ENCODE peak calls at places on chromosomes 13 and 19, in seven cellular contexts. One of them, this sample, is unnamed.

GRCh38 chr19:43618921-43619261 is 538 bp downstream of the ZNF428 start:
- DNase-seq in NCI-H2081: no peak
- DNase-seq in left ventricle myocardium inferior: no peak
- DNase-seq in MV-4-11: peak
- DNase-seq in activated CD4-positive, CD25-positive, alpha-beta regulatory T cell: no peak
- DNase-seq in neural crest cell: peak
- DNase-seq in AG09309: no peak
- DNase-seq in this sample: no peak

GRCh38 chr13:97224544-97225324 is 2.6 kb downstream of the MBNL2 start:
- DNase-seq in NCI-H2081: peak
- DNase-seq in AG09309: no peak
- DNase-seq in left ventricle myocardium inferior: no peak
- DNase-seq in activated CD4-positive, CD25-positive, alpha-beta regulatory T cell: no peak
- DNase-seq in neural crest cell: no peak
- DNase-seq in MV-4-11: no peak
- DNase-seq in this sample: no peak

GRCh38 chr13:36875955-36876354 is 44.1 kb downstream of the SMAD9 start:
- DNase-seq in activated CD4-positive, CD25-positive, alpha-beta regulatory T cell: no peak
- DNase-seq in MV-4-11: peak
- DNase-seq in left ventricle myocardium inferior: no peak
- DNase-seq in AG09309: no peak
- DNase-seq in NCI-H2081: no peak
- DNase-seq in neural crest cell: no peak
- DNase-seq in this sample: no peak

GRCh38 chr19:11090264-11091032 is 1.2 kb downstream of the LDLR start:
- DNase-seq in activated CD4-positive, CD25-positive, alpha-beta regulatory T cell: peak
- DNase-seq in MV-4-11: peak
- DNase-seq in left ventricle myocardium inferior: peak
- DNase-seq in AG09309: peak
- DNase-seq in NCI-H2081: peak
- DNase-seq in neural crest cell: peak
- DNase-seq in this sample: peak

GRCh38 chr13:34034411-34034810 is 216.5 kb downstream of the RFC3 start:
- DNase-seq in left ventricle myocardium inferior: no peak
- DNase-seq in neural crest cell: no peak
- DNase-seq in activated CD4-positive, CD25-positive, alpha-beta regulatory T cell: no peak
- DNase-seq in NCI-H2081: no peak
- DNase-seq in MV-4-11: no peak
- DNase-seq in AG09309: no peak
- DNase-seq in this sample: no peak

GRCh38 chr13:107883561-107884175 is 331.7 kb downstream of the LIG4 start:
- DNase-seq in NCI-H2081: no peak
- DNase-seq in AG09309: peak
- DNase-seq in MV-4-11: no peak
- DNase-seq in neural crest cell: no peak
- DNase-seq in left ventricle myocardium inferior: no peak
- DNase-seq in activated CD4-positive, CD25-positive, alpha-beta regulatory T cell: no peak
- DNase-seq in this sample: no peak

GRCh38 chr13:66296875-66297274 is 933.3 kb downstream of the PCDH9 start:
- DNase-seq in neural crest cell: no peak
- DNase-seq in NCI-H2081: no peak
- DNase-seq in left ventricle myocardium inferior: no peak
- DNase-seq in AG09309: no peak
- DNase-seq in MV-4-11: no peak
- DNase-seq in activated CD4-positive, CD25-positive, alpha-beta regulatory T cell: no peak
- DNase-seq in this sample: no peak

GRCh38 chr19:686589-687297 is 8.5 kb downstream of the PRSS57 start:
- DNase-seq in NCI-H2081: no peak
- DNase-seq in AG09309: no peak
- DNase-seq in left ventricle myocardium inferior: no peak
- DNase-seq in activated CD4-positive, CD25-positive, alpha-beta regulatory T cell: no peak
- DNase-seq in MV-4-11: no peak
- DNase-seq in neural crest cell: no peak
- DNase-seq in this sample: no peak

GRCh38 chr13:50838031-50838430 is 5.5 kb downstream of the DLEU7 start:
- DNase-seq in activated CD4-positive, CD25-positive, alpha-beta regulatory T cell: no peak
- DNase-seq in left ventricle myocardium inferior: no peak
- DNase-seq in NCI-H2081: no peak
- DNase-seq in AG09309: peak
- DNase-seq in neural crest cell: no peak
- DNase-seq in MV-4-11: no peak
- DNase-seq in this sample: no peak

GRCh38 chr19:55439052-55439451 is 4.0 kb downstream of the SHISA7 start:
- DNase-seq in neural crest cell: no peak
- DNase-seq in MV-4-11: no peak
- DNase-seq in AG09309: no peak
- DNase-seq in activated CD4-positive, CD25-positive, alpha-beta regulatory T cell: no peak
- DNase-seq in left ventricle myocardium inferior: no peak
- DNase-seq in NCI-H2081: no peak
- DNase-seq in this sample: no peak

GRCh38 chr13:30376426-30377311 is 45.6 kb upstream of the UBE2L5 start:
- DNase-seq in NCI-H2081: no peak
- DNase-seq in MV-4-11: peak
- DNase-seq in activated CD4-positive, CD25-positive, alpha-beta regulatory T cell: peak
- DNase-seq in neural crest cell: no peak
- DNase-seq in left ventricle myocardium inferior: no peak
- DNase-seq in AG09309: no peak
- DNase-seq in this sample: peak

GRCh38 chr19:38298841-38299680 is 5.0 kb upstream of the C19orf33 start:
- DNase-seq in MV-4-11: no peak
- DNase-seq in NCI-H2081: no peak
- DNase-seq in AG09309: no peak
- DNase-seq in neural crest cell: no peak
- DNase-seq in activated CD4-positive, CD25-positive, alpha-beta regulatory T cell: no peak
- DNase-seq in left ventricle myocardium inferior: no peak
- DNase-seq in this sample: no peak

GRCh38 chr19:13366529-13367143 is 139.6 kb downstream of the CACNA1A start:
- DNase-seq in MV-4-11: no peak
- DNase-seq in left ventricle myocardium inferior: no peak
- DNase-seq in neural crest cell: peak
- DNase-seq in activated CD4-positive, CD25-positive, alpha-beta regulatory T cell: no peak
- DNase-seq in NCI-H2081: no peak
- DNase-seq in AG09309: peak
- DNase-seq in this sample: no peak

GRCh38 chr19:43934055-43934984 is 762 bp downstream of the ZNF45 start:
- DNase-seq in MV-4-11: peak
- DNase-seq in NCI-H2081: no peak
- DNase-seq in activated CD4-positive, CD25-positive, alpha-beta regulatory T cell: no peak
- DNase-seq in neural crest cell: no peak
- DNase-seq in left ventricle myocardium inferior: no peak
- DNase-seq in AG09309: no peak
- DNase-seq in this sample: no peak

GRCh38 chr19:58346961-58347929 is 6.0 kb downstream of the A1BG start:
- DNase-seq in activated CD4-positive, CD25-positive, alpha-beta regulatory T cell: peak
- DNase-seq in NCI-H2081: peak
- DNase-seq in neural crest cell: peak
- DNase-seq in AG09309: no peak
- DNase-seq in MV-4-11: no peak
- DNase-seq in left ventricle myocardium inferior: peak
- DNase-seq in this sample: peak

GRCh38 chr13:96041326-96042092 is 11.7 kb downstream of the UGGT2 start:
- DNase-seq in MV-4-11: no peak
- DNase-seq in NCI-H2081: no peak
- DNase-seq in left ventricle myocardium inferior: no peak
- DNase-seq in AG09309: no peak
- DNase-seq in activated CD4-positive, CD25-positive, alpha-beta regulatory T cell: no peak
- DNase-seq in neural crest cell: no peak
- DNase-seq in this sample: no peak

GRCh38 chr13:47413112-47413511 is 516.3 kb upstream of the HTR2A start:
- DNase-seq in activated CD4-positive, CD25-positive, alpha-beta regulatory T cell: no peak
- DNase-seq in AG09309: no peak
- DNase-seq in MV-4-11: no peak
- DNase-seq in neural crest cell: no peak
- DNase-seq in NCI-H2081: no peak
- DNase-seq in left ventricle myocardium inferior: no peak
- DNase-seq in this sample: no peak

GRCh38 chr13:30743319-30744055 is 8.1 kb downstream of the ALOX5AP start:
- DNase-seq in activated CD4-positive, CD25-positive, alpha-beta regulatory T cell: no peak
- DNase-seq in neural crest cell: no peak
- DNase-seq in AG09309: peak
- DNase-seq in NCI-H2081: no peak
- DNase-seq in left ventricle myocardium inferior: no peak
- DNase-seq in MV-4-11: peak
- DNase-seq in this sample: no peak

GRCh38 chr13:40565282-40566148 is 100.9 kb downstream of the FOXO1 start:
- DNase-seq in neural crest cell: no peak
- DNase-seq in left ventricle myocardium inferior: no peak
- DNase-seq in NCI-H2081: no peak
- DNase-seq in activated CD4-positive, CD25-positive, alpha-beta regulatory T cell: no peak
- DNase-seq in AG09309: no peak
- DNase-seq in MV-4-11: no peak
- DNase-seq in this sample: no peak

GRCh38 chr13:97385854-97386253 is 48.1 kb upstream of the RAP2A start:
- DNase-seq in left ventricle myocardium inferior: no peak
- DNase-seq in NCI-H2081: no peak
- DNase-seq in activated CD4-positive, CD25-positive, alpha-beta regulatory T cell: no peak
- DNase-seq in neural crest cell: no peak
- DNase-seq in AG09309: no peak
- DNase-seq in MV-4-11: peak
- DNase-seq in this sample: no peak

GRCh38 chr13:95603887-95604533 is 40.5 kb downstream of the DZIP1 start:
- DNase-seq in neural crest cell: no peak
- DNase-seq in NCI-H2081: no peak
- DNase-seq in MV-4-11: no peak
- DNase-seq in activated CD4-positive, CD25-positive, alpha-beta regulatory T cell: no peak
- DNase-seq in AG09309: no peak
- DNase-seq in left ventricle myocardium inferior: no peak
- DNase-seq in this sample: no peak

GRCh38 chr19:38744906-38745305 is 632 bp upstream of the CAPN12 start:
- DNase-seq in left ventricle myocardium inferior: no peak
- DNase-seq in AG09309: no peak
- DNase-seq in neural crest cell: no peak
- DNase-seq in NCI-H2081: no peak
- DNase-seq in activated CD4-positive, CD25-positive, alpha-beta regulatory T cell: no peak
- DNase-seq in MV-4-11: no peak
- DNase-seq in this sample: no peak

GRCh38 chr19:12867120-12868099 is 13.8 kb downstream of the DNASE2 start:
- DNase-seq in NCI-H2081: no peak
- DNase-seq in MV-4-11: no peak
- DNase-seq in AG09309: no peak
- DNase-seq in neural crest cell: peak
- DNase-seq in left ventricle myocardium inferior: no peak
- DNase-seq in activated CD4-positive, CD25-positive, alpha-beta regulatory T cell: peak
- DNase-seq in this sample: peak

GRCh38 chr13:20303636-20304035 is 71.5 kb upstream of the GJB6 start:
- DNase-seq in MV-4-11: no peak
- DNase-seq in NCI-H2081: no peak
- DNase-seq in activated CD4-positive, CD25-positive, alpha-beta regulatory T cell: no peak
- DNase-seq in neural crest cell: no peak
- DNase-seq in AG09309: peak
- DNase-seq in left ventricle myocardium inferior: no peak
- DNase-seq in this sample: no peak

GRCh38 chr19:2634228-2634951 is 68.1 kb downstream of the GNG7 start:
- DNase-seq in MV-4-11: peak
- DNase-seq in AG09309: no peak
- DNase-seq in NCI-H2081: no peak
- DNase-seq in neural crest cell: no peak
- DNase-seq in left ventricle myocardium inferior: peak
- DNase-seq in activated CD4-positive, CD25-positive, alpha-beta regulatory T cell: no peak
- DNase-seq in this sample: no peak

GRCh38 chr13:47033216-47033615 is 136.4 kb upstream of the HTR2A start:
- DNase-seq in NCI-H2081: no peak
- DNase-seq in activated CD4-positive, CD25-positive, alpha-beta regulatory T cell: no peak
- DNase-seq in AG09309: peak
- DNase-seq in left ventricle myocardium inferior: no peak
- DNase-seq in MV-4-11: no peak
- DNase-seq in neural crest cell: no peak
- DNase-seq in this sample: no peak

GRCh38 chr13:27080018-27080948 is 91.3 kb downstream of the USP12 start:
- DNase-seq in NCI-H2081: no peak
- DNase-seq in activated CD4-positive, CD25-positive, alpha-beta regulatory T cell: no peak
- DNase-seq in AG09309: no peak
- DNase-seq in left ventricle myocardium inferior: no peak
- DNase-seq in neural crest cell: no peak
- DNase-seq in MV-4-11: no peak
- DNase-seq in this sample: no peak

GRCh38 chr19:34430738-34431625 is 2.8 kb downstream of the UBA2 start:
- DNase-seq in neural crest cell: no peak
- DNase-seq in MV-4-11: peak
- DNase-seq in left ventricle myocardium inferior: no peak
- DNase-seq in AG09309: no peak
- DNase-seq in activated CD4-positive, CD25-positive, alpha-beta regulatory T cell: no peak
- DNase-seq in NCI-H2081: peak
- DNase-seq in this sample: no peak